ENCODE peak calls at places on chromosomes 13 and 19, in seven cellular contexts. G is GM23338, S is SK-N-SH, T is GM23248, O is hepatocyte, V is HCT116, P is PC-3. W is an unnamed sample.

GRCh38 chr13:61410669-61411297 is 4.9 kb downstream of the PCDH20 start:
- DNase-seq in G (peak), S (peak), T (peak), O (peak), V (peak), P (peak), W (peak)

GRCh38 chr13:27122036-27122435 is 49.6 kb downstream of the USP12 start:
- DNase-seq in G (no peak), S (no peak), T (no peak), O (no peak), V (no peak), P (no peak), W (no peak)

GRCh38 chr19:33067121-33067520 is 2.4 kb upstream of the RHPN2 start:
- DNase-seq in G (no peak), S (no peak), T (no peak), O (no peak), V (no peak), P (no peak), W (no peak)

GRCh38 chr13:46339035-46339666 is 47.9 kb downstream of the RUBCNL start:
- DNase-seq in G (no peak), S (no peak), T (peak), O (no peak), V (no peak), P (peak), W (no peak)

GRCh38 chr19:16030964-16031871 is 45.1 kb upstream of the TPM4 start:
- DNase-seq in G (no peak), S (peak), T (no peak), O (no peak), V (no peak), P (no peak), W (no peak)

GRCh38 chr13:112648966-112649690 is 40.7 kb upstream of the ATP11A start:
- DNase-seq in G (no peak), S (no peak), T (no peak), O (no peak), V (no peak), P (no peak), W (no peak)

GRCh38 chr19:29380581-29380980 is 145.2 kb upstream of the VSTM2B start:
- DNase-seq in G (no peak), S (no peak), T (no peak), O (no peak), V (no peak), P (no peak), W (no peak)

GRCh38 chr13:70668293-70668692 is 560.0 kb upstream of the KLHL1 start:
- DNase-seq in G (peak), S (no peak), T (no peak), O (peak), V (no peak), P (peak), W (peak)

GRCh38 chr13:98879965-98880364 is 97.9 kb downstream of the DOCK9 start:
- DNase-seq in G (no peak), S (no peak), T (no peak), O (no peak), V (no peak), P (no peak), W (no peak)

GRCh38 chr13:50672025-50672424 is 171.5 kb downstream of the DLEU7 start:
- DNase-seq in G (no peak), S (no peak), T (peak), O (peak), V (no peak), P (peak), W (no peak)

GRCh38 chr19:50719119-50719435 is 525 bp downstream of the SHANK1 start:
- DNase-seq in G (no peak), S (no peak), T (no peak), O (no peak), V (no peak), P (no peak), W (no peak)

GRCh38 chr13:98022210-98022609 is 68.7 kb downstream of the IPO5 start:
- DNase-seq in G (no peak), S (no peak), T (peak), O (no peak), V (no peak), P (peak), W (no peak)

GRCh38 chr13:45538382-45538781 is 73.6 kb downstream of the COG3 start:
- DNase-seq in G (no peak), S (no peak), T (no peak), O (no peak), V (peak), P (no peak), W (peak)

GRCh38 chr13:85141425-85141824 is 657.8 kb downstream of the SLITRK6 start:
- DNase-seq in G (peak), S (no peak), T (no peak), O (peak), V (no peak), P (no peak), W (peak)

GRCh38 chr13:33349996-33350826 is 64.7 kb upstream of the STARD13 start:
- DNase-seq in G (peak), S (peak), T (peak), O (peak), V (no peak), P (peak), W (peak)

GRCh38 chr19:33988601-33989000 is 183.7 kb upstream of the LSM14A start:
- DNase-seq in G (peak), S (no peak), T (peak), O (no peak), V (no peak), P (no peak), W (peak)

GRCh38 chr19:5864725-5865486 is 5.4 kb downstream of the FUT5 start:
- DNase-seq in G (peak), S (peak), T (no peak), O (no peak), V (no peak), P (no peak), W (no peak)

GRCh38 chr13:27678306-27679040 is 56.8 kb downstream of the POLR1D start:
- DNase-seq in G (peak), S (no peak), T (no peak), O (no peak), V (no peak), P (peak), W (no peak)

GRCh38 chr13:41802684-41803554 is 158.0 kb downstream of the VWA8 start:
- DNase-seq in G (no peak), S (no peak), T (peak), O (no peak), V (no peak), P (peak), W (no peak)

GRCh38 chr13:96824110-96824509 is 170.2 kb downstream of the OXGR1 start:
- DNase-seq in G (no peak), S (no peak), T (peak), O (no peak), V (no peak), P (no peak), W (no peak)

GRCh38 chr19:1026189-1027019 is at the start of gene CNN2:
- DNase-seq in G (peak), S (peak), T (peak), O (peak), V (no peak), P (peak), W (peak)

GRCh38 chr13:47499358-47500150 is 501.5 kb downstream of the SUCLA2 start:
- DNase-seq in G (no peak), S (no peak), T (peak), O (peak), V (no peak), P (peak), W (no peak)

GRCh38 chr19:57779220-57779845 is 9.9 kb downstream of the ZNF586 start:
- DNase-seq in G (no peak), S (no peak), T (no peak), O (no peak), V (no peak), P (no peak), W (no peak)
- TF ChIP-seq EZH2phosphoT487 in G (no peak), S (no peak), T (no peak), O (no peak), V (no peak), P (no peak), W (no peak)

GRCh38 chr19:3415695-3416094 is 49.3 kb downstream of the NFIC start:
- DNase-seq in G (no peak), S (no peak), T (no peak), O (no peak), V (no peak), P (no peak), W (no peak)

GRCh38 chr19:3423183-3423829 is 56.9 kb downstream of the NFIC start:
- DNase-seq in G (no peak), S (peak), T (peak), O (no peak), V (no peak), P (no peak), W (no peak)

GRCh38 chr19:3420909-3421619 is 54.7 kb downstream of the NFIC start:
- DNase-seq in G (no peak), S (no peak), T (no peak), O (no peak), V (no peak), P (no peak), W (no peak)

GRCh38 chr19:3420244-3420755 is 53.9 kb downstream of the NFIC start:
- DNase-seq in G (no peak), S (no peak), T (no peak), O (no peak), V (no peak), P (no peak), W (no peak)
- TF ChIP-seq EZH2phosphoT487 in G (no peak), S (no peak), T (no peak), O (no peak), V (no peak), P (no peak), W (no peak)

DNA sequence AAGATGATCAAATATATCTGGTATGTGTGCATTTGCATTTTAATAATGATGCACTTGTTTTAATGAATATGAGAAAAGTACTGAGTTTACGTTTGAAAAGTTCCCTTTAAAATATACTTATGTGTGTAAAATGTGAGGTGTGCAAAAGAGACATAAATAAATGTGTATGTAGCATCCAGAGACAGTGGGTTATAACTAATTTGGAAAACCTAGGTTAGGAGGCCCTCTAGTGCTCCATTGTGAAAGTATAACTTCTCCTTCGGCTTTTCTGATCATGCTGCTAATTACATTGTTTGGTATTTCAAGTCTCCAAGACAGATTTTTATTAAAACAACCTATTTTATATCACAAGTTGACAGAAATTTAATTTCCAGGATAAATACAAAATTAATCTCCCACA is 30.1 kb downstream of the SCEL start:
- DNase-seq in G (peak), S (peak), T (peak), O (peak), V (peak), P (peak), W (peak)
- TF ChIP-seq EZH2phosphoT487 in G (no peak), S (no peak), T (no peak), O (no peak), V (no peak), P (no peak), W (no peak)

DNA sequence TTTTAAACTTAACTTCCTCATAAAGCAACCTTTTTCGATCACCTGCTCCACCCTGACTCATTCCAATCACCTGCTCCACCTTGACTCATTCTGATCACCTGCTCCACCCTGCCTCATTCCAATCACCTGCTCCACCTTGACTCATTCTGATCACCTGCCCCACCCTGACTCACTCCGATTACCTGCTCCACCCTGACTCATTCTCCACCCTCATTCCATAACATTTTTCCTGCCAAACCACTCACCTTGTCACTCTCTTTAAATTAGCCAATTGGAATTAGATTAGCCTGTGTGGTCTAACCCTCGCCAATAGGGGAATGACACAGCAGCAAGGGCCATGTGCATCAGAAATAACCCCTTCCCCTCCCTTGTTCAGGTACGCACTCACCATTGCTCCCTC is 31.9 kb upstream of the ZNF83 start:
- DNase-seq in G (peak), S (no peak), T (no peak), O (peak), V (peak), P (peak), W (no peak)
- TF ChIP-seq EZH2phosphoT487 in G (no peak), S (no peak), T (no peak), O (no peak), V (no peak), P (no peak), W (no peak)

GRCh38 chr13:94546071-94546839 is 49.7 kb downstream of the TGDS start:
- DNase-seq in G (peak), S (no peak), T (no peak), O (no peak), V (no peak), P (no peak), W (peak)
- TF ChIP-seq EZH2phosphoT487 in G (no peak), S (no peak), T (no peak), O (no peak), V (no peak), P (no peak), W (no peak)

DNA sequence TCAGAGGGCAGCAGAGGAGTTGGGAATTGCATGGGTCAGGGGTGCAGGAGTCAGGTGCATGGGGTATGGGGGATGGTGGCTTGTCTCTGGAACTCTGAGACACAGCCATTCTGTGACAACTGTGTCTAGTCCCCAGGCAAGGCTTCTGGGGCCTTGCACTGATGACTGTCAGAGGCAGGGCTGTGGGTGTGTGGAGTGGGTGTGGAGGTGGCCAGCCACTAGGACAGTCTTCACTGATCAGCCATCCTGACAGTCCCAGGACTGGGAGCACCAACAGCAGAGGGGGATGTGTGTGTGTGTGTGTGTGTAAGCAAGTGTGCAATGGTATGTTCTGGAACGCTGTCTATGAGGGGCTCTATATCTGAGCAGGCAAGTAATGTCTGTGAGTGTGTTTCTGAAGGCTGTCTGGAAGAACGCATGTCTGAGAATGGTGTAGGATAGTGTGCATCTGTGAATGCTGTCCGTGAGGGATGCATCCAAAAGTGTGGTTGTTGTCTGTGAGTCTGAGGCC is 5.4 kb downstream of the NUMBL start:
- DNase-seq in G (no peak), S (no peak), T (no peak), O (no peak), V (no peak), P (no peak), W (no peak)
- TF ChIP-seq EZH2phosphoT487 in G (no peak), S (no peak), T (no peak), O (no peak), V (no peak), P (no peak), W (no peak)

GRCh38 chr19:43455321-43456113 is 9.9 kb downstream of the LYPD3 start:
- DNase-seq in G (no peak), S (no peak), T (no peak), O (no peak), V (no peak), P (peak), W (no peak)

GRCh38 chr19:43452517-43453045 is 12.8 kb downstream of the LYPD3 start:
- DNase-seq in G (no peak), S (no peak), T (no peak), O (no peak), V (no peak), P (no peak), W (no peak)

GRCh38 chr19:43446746-43447489 is 18.5 kb downstream of the LYPD3 start:
- DNase-seq in G (peak), S (peak), T (peak), O (peak), V (peak), P (peak), W (peak)

GRCh38 chr19:43447655-43448054 is 17.8 kb downstream of the LYPD3 start:
- DNase-seq in G (no peak), S (no peak), T (no peak), O (no peak), V (no peak), P (no peak), W (no peak)

GRCh38 chr19:43450545-43450997 is 14.8 kb downstream of the LYPD3 start:
- DNase-seq in G (no peak), S (no peak), T (peak), O (no peak), V (no peak), P (no peak), W (no peak)
- TF ChIP-seq EZH2phosphoT487 in G (no peak), S (no peak), T (no peak), O (no peak), V (no peak), P (no peak), W (no peak)

GRCh38 chr13:114097504-114097892 is 34.9 kb downstream of the RASA3 start:
- DNase-seq in G (no peak), S (peak), T (no peak), O (no peak), V (no peak), P (no peak), W (no peak)

GRCh38 chr13:114099191-114099590 is 33.2 kb downstream of the RASA3 start:
- DNase-seq in G (no peak), S (peak), T (peak), O (peak), V (peak), P (peak), W (peak)

GRCh38 chr13:114096811-114097503 is 35.5 kb downstream of the RASA3 start:
- DNase-seq in G (no peak), S (peak), T (no peak), O (no peak), V (no peak), P (no peak), W (no peak)

GRCh38 chr13:114099918-114100445 is 32.4 kb downstream of the RASA3 start:
- DNase-seq in G (peak), S (peak), T (peak), O (no peak), V (peak), P (peak), W (peak)

DNA sequence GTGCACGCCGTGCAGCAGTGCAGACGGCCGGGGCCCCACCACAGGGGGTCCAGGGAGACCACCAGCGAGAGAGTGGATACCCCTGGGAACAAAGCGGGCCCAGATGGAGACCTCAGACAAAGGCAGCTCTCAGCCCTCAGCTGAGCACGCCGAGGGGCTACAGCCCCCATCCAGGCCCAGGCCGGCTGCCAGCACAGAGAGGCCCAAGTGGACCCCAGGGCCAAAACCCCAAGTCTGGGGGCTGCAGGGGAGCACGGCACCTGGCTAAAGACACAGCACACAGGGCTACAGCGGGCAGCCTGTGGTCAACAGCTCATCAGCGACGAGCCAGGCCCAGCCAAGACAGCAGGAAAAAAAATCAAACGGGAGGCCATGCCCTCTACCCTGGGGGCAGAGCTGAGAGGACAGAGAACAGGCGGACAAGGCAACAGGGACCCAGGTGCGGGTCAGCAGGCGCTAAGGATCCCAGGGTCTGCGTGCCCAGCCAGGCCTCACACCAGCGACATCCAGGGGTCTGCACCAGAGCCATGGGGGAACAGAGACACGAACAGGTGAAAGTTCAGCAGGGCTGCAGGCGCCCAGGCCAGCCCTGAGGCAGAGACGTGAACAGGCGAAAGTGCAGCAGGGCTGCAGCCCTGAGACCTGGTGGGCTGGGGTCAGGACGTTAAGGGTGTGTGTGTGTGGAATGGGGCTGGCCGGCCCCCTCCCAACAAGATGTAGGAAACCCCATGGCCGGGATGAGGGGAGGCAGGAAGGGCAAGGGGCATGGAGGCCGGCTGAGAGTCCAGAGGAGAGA is 34.3 kb downstream of the RASA3 start:
- DNase-seq in G (no peak), S (peak), T (no peak), O (no peak), V (no peak), P (no peak), W (no peak)
- TF ChIP-seq EZH2phosphoT487 in G (no peak), S (no peak), T (no peak), O (no peak), V (no peak), P (no peak), W (no peak)

W was measured in neural progenitor cell.